ENCODE peak calls at places on chromosome 3, in seven cellular contexts. One of them, this sample, is unnamed.

GRCh38 chr3:124887177-124887995 is at the start of gene ITGB5:
- DNase-seq in HepG2: peak; percentile 61
- DNase-seq in HCT116: peak; percentile 29
- DNase-seq in SK-N-SH: peak; percentile 90
- DNase-seq in GM12878: no peak
- DNase-seq in K562: peak; percentile 78
- DNase-seq in H1: peak; percentile 87
- DNase-seq in this sample: no peak

GRCh38 chr3:164620423-164620822 is 457.9 kb downstream of the SI start:
- DNase-seq in HepG2: no peak
- DNase-seq in HCT116: no peak
- DNase-seq in SK-N-SH: no peak
- DNase-seq in GM12878: no peak
- DNase-seq in K562: no peak
- DNase-seq in H1: no peak
- DNase-seq in this sample: no peak

GRCh38 chr3:31305324-31305723 is 227.4 kb upstream of the STT3B start:
- DNase-seq in HepG2: no peak
- DNase-seq in HCT116: no peak
- DNase-seq in SK-N-SH: no peak
- DNase-seq in GM12878: no peak
- DNase-seq in K562: no peak
- DNase-seq in H1: no peak
- DNase-seq in this sample: no peak

GRCh38 chr3:9769426-9770275 is at the start of gene CAMK1:
- DNase-seq in HepG2: peak; percentile 45
- DNase-seq in HCT116: no peak
- DNase-seq in SK-N-SH: peak; percentile 92
- DNase-seq in GM12878: no peak
- DNase-seq in K562: peak; percentile 76
- DNase-seq in H1: peak; percentile 85
- DNase-seq in this sample: no peak

GRCh38 chr3:42051384-42052131 is 39.6 kb upstream of the TRAK1 start:
- DNase-seq in HepG2: no peak
- DNase-seq in HCT116: no peak
- DNase-seq in SK-N-SH: no peak
- DNase-seq in GM12878: no peak
- DNase-seq in K562: no peak
- DNase-seq in H1: no peak
- DNase-seq in this sample: no peak

GRCh38 chr3:186971578-186971977 is 41.3 kb downstream of the ST6GAL1 start:
- DNase-seq in HepG2: no peak
- DNase-seq in HCT116: no peak
- DNase-seq in SK-N-SH: no peak
- DNase-seq in GM12878: no peak
- DNase-seq in K562: no peak
- DNase-seq in H1: no peak
- DNase-seq in this sample: no peak

GRCh38 chr3:107813066-107813465 is 277.8 kb downstream of the CD47 start:
- DNase-seq in HepG2: no peak
- DNase-seq in HCT116: no peak
- DNase-seq in SK-N-SH: no peak
- DNase-seq in GM12878: no peak
- DNase-seq in K562: no peak
- DNase-seq in H1: no peak
- DNase-seq in this sample: no peak

GRCh38 chr3:632571-633170 is 436.1 kb downstream of the CHL1 start:
- DNase-seq in HepG2: peak; percentile 32
- DNase-seq in HCT116: peak; percentile 35
- DNase-seq in SK-N-SH: peak; percentile 26
- DNase-seq in GM12878: no peak
- DNase-seq in K562: peak; percentile 51
- DNase-seq in H1: peak; percentile 81
- DNase-seq in this sample: peak; percentile 35

GRCh38 chr3:119639494-119640350 is 20.7 kb downstream of the POPDC2 start:
- DNase-seq in HepG2: no peak
- DNase-seq in HCT116: no peak
- DNase-seq in SK-N-SH: peak; percentile 62
- DNase-seq in GM12878: no peak
- DNase-seq in K562: no peak
- DNase-seq in H1: no peak
- DNase-seq in this sample: no peak

GRCh38 chr3:101677436-101678286 is 729 bp upstream of the ZBTB11 start:
- DNase-seq in HepG2: no peak
- DNase-seq in HCT116: no peak
- DNase-seq in SK-N-SH: peak; percentile 8
- DNase-seq in GM12878: no peak
- DNase-seq in K562: no peak
- DNase-seq in H1: peak; percentile 61
- DNase-seq in this sample: no peak
- H3K27ac ChIP-seq in HepG2: peak overlapping the region; percentile 56
- H3K27ac ChIP-seq in HCT116: peak overlapping the region; percentile 56
- H3K27ac ChIP-seq in SK-N-SH: peak overlapping the region; percentile 67
- H3K27ac ChIP-seq in GM12878: peak overlapping the region; percentile 7
- H3K27ac ChIP-seq in K562: peak overlapping the region; percentile 68
- H3K27ac ChIP-seq in H1: no peak overlapping the region
- H3K27ac ChIP-seq in this sample: peak overlapping the region; percentile 86

GRCh38 chr3:15535757-15536156 is 14.3 kb upstream of the COLQ start:
- DNase-seq in HepG2: no peak
- DNase-seq in HCT116: no peak
- DNase-seq in SK-N-SH: no peak
- DNase-seq in GM12878: no peak
- DNase-seq in K562: no peak
- DNase-seq in H1: no peak
- DNase-seq in this sample: no peak
- TF ChIP-seq SIN3A in HepG2: no peak
- TF ChIP-seq SIN3A in HCT116: no peak
- TF ChIP-seq SIN3A in SK-N-SH: no peak
- TF ChIP-seq SIN3A in GM12878: no peak
- TF ChIP-seq SIN3A in K562: no peak
- TF ChIP-seq SIN3A in H1: no peak
- TF ChIP-seq SIN3A in this sample: no peak

GRCh38 chr3:129593595-129594339 is 12.7 kb downstream of the PLXND1 start:
- DNase-seq in HepG2: peak; percentile 95
- DNase-seq in HCT116: no peak
- DNase-seq in SK-N-SH: no peak
- DNase-seq in GM12878: no peak
- DNase-seq in K562: no peak
- DNase-seq in H1: peak; percentile 55
- DNase-seq in this sample: no peak
- H3K27ac ChIP-seq in HepG2: peak overlapping the region; percentile 94
- H3K27ac ChIP-seq in HCT116: no peak overlapping the region
- H3K27ac ChIP-seq in SK-N-SH: no peak overlapping the region
- H3K27ac ChIP-seq in GM12878: no peak overlapping the region
- H3K27ac ChIP-seq in K562: no peak overlapping the region
- H3K27ac ChIP-seq in H1: no peak overlapping the region
- H3K27ac ChIP-seq in this sample: peak overlapping the region; percentile 99

DNA sequence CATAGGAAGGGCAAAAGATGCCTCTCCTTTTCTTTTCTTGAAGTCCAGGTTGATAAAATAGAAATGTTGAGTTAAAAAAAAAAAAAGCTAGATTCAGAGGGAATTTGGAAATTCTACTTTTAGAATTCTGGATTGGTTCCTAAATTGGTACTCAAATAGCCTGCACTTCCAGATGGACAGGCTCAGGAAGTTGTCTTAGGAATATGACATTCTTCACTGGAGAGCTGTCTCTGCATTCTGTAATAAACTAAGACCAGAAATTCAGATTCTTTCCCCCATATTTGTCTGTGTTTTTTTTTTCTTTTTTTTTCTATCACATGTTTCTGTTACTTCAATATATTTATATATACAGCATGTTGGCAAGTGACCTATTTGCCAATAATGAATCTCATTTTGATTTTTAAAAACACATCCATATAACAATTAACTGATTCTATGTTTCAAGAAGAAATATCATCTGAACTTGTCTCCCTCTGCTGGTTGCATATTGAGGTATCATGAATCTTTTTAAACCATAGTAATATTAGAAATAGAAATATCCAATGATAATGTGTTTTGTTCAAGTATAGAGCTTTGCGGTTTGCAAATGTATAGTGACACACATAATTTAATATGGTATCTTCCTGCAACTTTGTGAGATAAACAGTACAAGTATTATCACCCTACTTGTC is 8.5 kb upstream of the LSAMP start:
- DNase-seq in HepG2: no peak
- DNase-seq in HCT116: no peak
- DNase-seq in SK-N-SH: no peak
- DNase-seq in GM12878: no peak
- DNase-seq in K562: no peak
- DNase-seq in H1: no peak
- DNase-seq in this sample: no peak
- TF ChIP-seq SIN3A in HepG2: no peak
- TF ChIP-seq SIN3A in HCT116: no peak
- TF ChIP-seq SIN3A in SK-N-SH: no peak
- TF ChIP-seq SIN3A in GM12878: no peak
- TF ChIP-seq SIN3A in K562: no peak
- TF ChIP-seq SIN3A in H1: no peak
- TF ChIP-seq SIN3A in this sample: no peak

GRCh38 chr3:101778385-101779046 is 495 bp upstream of the NXPE3 start:
- DNase-seq in HepG2: no peak
- DNase-seq in HCT116: no peak
- DNase-seq in SK-N-SH: no peak
- DNase-seq in GM12878: no peak
- DNase-seq in K562: no peak
- DNase-seq in H1: no peak
- DNase-seq in this sample: peak; percentile 35

GRCh38 chr3:101779808-101780366 is 876 bp downstream of the NXPE3 start:
- DNase-seq in HepG2: no peak
- DNase-seq in HCT116: no peak
- DNase-seq in SK-N-SH: peak; percentile 37
- DNase-seq in GM12878: no peak
- DNase-seq in K562: no peak
- DNase-seq in H1: no peak
- DNase-seq in this sample: peak; percentile 22

GRCh38 chr3:101781166-101781565 is 2.2 kb downstream of the NXPE3 start:
- DNase-seq in HepG2: no peak
- DNase-seq in HCT116: no peak
- DNase-seq in SK-N-SH: no peak
- DNase-seq in GM12878: no peak
- DNase-seq in K562: no peak
- DNase-seq in H1: no peak
- DNase-seq in this sample: no peak

GRCh38 chr3:101779047-101779807 is at the start of gene NXPE3:
- DNase-seq in HepG2: peak; percentile 65
- DNase-seq in HCT116: peak; percentile 57
- DNase-seq in SK-N-SH: peak; percentile 94
- DNase-seq in GM12878: peak; percentile 51
- DNase-seq in K562: peak; percentile 80
- DNase-seq in H1: peak; percentile 97
- DNase-seq in this sample: peak; percentile 47

GRCh38 chr3:101780661-101781060 is 1.6 kb downstream of the NXPE3 start:
- DNase-seq in HepG2: peak; percentile 14
- DNase-seq in HCT116: no peak
- DNase-seq in SK-N-SH: peak; percentile 15
- DNase-seq in GM12878: no peak
- DNase-seq in K562: peak; percentile 11
- DNase-seq in H1: no peak
- DNase-seq in this sample: peak; percentile 33
- H3K27ac ChIP-seq in HepG2: no peak overlapping the region
- H3K27ac ChIP-seq in HCT116: no peak overlapping the region
- H3K27ac ChIP-seq in SK-N-SH: peak overlapping the region; percentile 79
- H3K27ac ChIP-seq in GM12878: no peak overlapping the region
- H3K27ac ChIP-seq in K562: no peak overlapping the region
- H3K27ac ChIP-seq in H1: no peak overlapping the region
- H3K27ac ChIP-seq in this sample: peak overlapping the region; percentile 91

DNA sequence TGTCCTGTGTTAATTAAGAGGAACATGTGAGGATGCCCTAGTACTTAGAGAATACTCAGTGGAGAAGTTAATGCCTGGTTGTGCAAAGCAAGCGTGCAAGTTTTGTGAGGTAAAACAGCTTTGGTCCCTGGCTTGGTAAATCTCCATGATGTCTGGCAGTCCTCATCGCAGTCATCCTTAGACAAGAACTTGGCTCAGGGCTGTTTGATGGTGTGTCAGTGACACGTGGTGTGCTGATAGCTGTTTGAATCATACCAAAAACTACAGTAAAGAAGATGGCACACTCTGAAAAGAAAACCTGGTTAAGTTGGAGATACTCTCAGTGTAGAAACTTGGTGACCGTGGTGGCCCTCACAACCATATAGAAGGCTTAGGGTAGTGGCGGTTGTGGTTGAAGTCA is 361.7 kb downstream of the FEZF2 start:
- DNase-seq in HepG2: no peak
- DNase-seq in HCT116: no peak
- DNase-seq in SK-N-SH: no peak
- DNase-seq in GM12878: no peak
- DNase-seq in K562: no peak
- DNase-seq in H1: no peak
- DNase-seq in this sample: no peak
- TF ChIP-seq SIN3A in HepG2: no peak
- TF ChIP-seq SIN3A in HCT116: no peak
- TF ChIP-seq SIN3A in SK-N-SH: no peak
- TF ChIP-seq SIN3A in GM12878: no peak
- TF ChIP-seq SIN3A in K562: no peak
- TF ChIP-seq SIN3A in H1: no peak
- TF ChIP-seq SIN3A in this sample: no peak

DNA sequence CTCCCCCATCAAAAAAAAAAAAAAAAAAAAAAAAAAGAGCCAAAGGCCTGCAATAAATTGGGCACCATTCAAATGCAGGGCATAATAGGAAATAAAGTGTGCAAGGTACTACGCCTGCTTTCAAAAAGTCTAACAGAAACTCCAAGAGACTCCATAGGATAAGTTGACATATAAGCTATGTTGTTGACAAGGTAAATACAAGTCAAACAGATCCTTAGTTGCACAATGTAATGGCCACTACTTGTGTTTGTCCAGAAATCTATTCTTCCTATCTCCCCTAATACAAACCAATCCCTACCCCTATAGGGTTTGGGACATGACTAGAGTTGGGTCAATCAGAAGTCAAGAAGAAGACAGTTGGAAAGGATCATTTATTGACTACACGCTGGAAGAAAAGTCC is 16.0 kb downstream of the MAP4 start:
- DNase-seq in HepG2: peak; percentile 24
- DNase-seq in HCT116: no peak
- DNase-seq in SK-N-SH: no peak
- DNase-seq in GM12878: no peak
- DNase-seq in K562: no peak
- DNase-seq in H1: no peak
- DNase-seq in this sample: no peak
- H3K27ac ChIP-seq in HepG2: no peak overlapping the region
- H3K27ac ChIP-seq in HCT116: no peak overlapping the region
- H3K27ac ChIP-seq in SK-N-SH: no peak overlapping the region
- H3K27ac ChIP-seq in GM12878: no peak overlapping the region
- H3K27ac ChIP-seq in K562: no peak overlapping the region
- H3K27ac ChIP-seq in H1: no peak overlapping the region
- H3K27ac ChIP-seq in this sample: no peak overlapping the region

DNA sequence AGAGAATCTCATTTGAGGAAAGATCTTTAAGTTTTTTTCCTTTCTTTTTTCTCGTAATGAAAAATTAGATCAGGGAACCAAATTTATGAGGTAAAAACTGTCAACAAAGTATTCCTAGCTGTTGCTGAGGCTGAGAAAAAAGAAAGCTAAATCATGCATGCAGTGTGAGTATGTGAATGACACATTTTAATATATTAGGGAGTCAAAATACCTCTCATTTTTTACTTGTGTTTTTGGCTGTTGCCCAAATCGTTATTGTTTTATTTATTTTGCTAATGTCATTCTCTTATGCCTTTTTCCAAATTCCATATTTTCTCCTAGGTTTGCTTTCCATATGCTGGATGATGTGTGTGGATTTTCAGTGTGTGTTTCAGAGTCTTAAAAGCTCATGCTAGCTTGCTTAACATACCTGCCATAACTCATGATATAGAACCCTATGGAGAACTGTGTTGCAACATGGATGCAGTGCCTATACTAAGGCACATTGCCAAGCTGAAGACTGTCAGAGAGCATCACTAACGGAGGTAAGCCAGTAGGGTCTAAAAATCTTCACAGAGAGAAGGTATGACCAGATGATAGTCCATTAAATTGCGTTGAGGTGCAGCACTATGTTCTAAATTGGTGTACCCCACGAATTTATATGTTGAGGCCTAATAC is 629.5 kb upstream of the KCNMB2 start:
- DNase-seq in HepG2: no peak
- DNase-seq in HCT116: no peak
- DNase-seq in SK-N-SH: no peak
- DNase-seq in GM12878: no peak
- DNase-seq in K562: no peak
- DNase-seq in H1: no peak
- DNase-seq in this sample: no peak
- TF ChIP-seq SIN3A in HepG2: no peak
- TF ChIP-seq SIN3A in HCT116: no peak
- TF ChIP-seq SIN3A in SK-N-SH: no peak
- TF ChIP-seq SIN3A in GM12878: no peak
- TF ChIP-seq SIN3A in K562: no peak
- TF ChIP-seq SIN3A in H1: no peak
- TF ChIP-seq SIN3A in this sample: no peak